ENCODE peak calls at places on chromosomes 5 and 9, in seven cellular contexts. D is fibroblast of lung, O is IMR-90, Z is OCI-LY7, B is neural progenitor cell, H is mammary epithelial cell, G is hepatocyte. A is an unnamed sample.

GRCh38 chr5:35081134-35081533 is 33.4 kb upstream of the AGXT2 start:
- DNase-seq in G (no peak), H (no peak), Z (no peak), O (no peak), D (no peak), B (no peak), A (no peak)

GRCh38 chr5:8247485-8247884 is 378.5 kb downstream of the MTRR start:
- DNase-seq in Z (no peak), O (peak; percentile 1), H (no peak), B (no peak), D (peak; percentile 24), G (no peak), A (no peak)

GRCh38 chr5:111755942-111756353 is 1.0 kb downstream of the NREP start:
- DNase-seq in Z (peak; percentile 45), D (peak; percentile 64), O (peak; percentile 67), H (no peak), B (peak; percentile 34), G (no peak), A (peak; percentile 50)

GRCh38 chr5:123945548-123945947 is 433.6 kb downstream of the CSNK1G3 start:
- DNase-seq in Z (no peak), G (no peak), B (no peak), O (no peak), D (no peak), H (no peak), A (no peak)

GRCh38 chr5:35415305-35415704 is 185.0 kb upstream of the PRLR start:
- DNase-seq in Z (no peak), G (no peak), O (no peak), D (no peak), H (no peak), B (no peak), A (no peak)

GRCh38 chr9:85453850-85454249 is 287.9 kb downstream of the AGTPBP1 start:
- DNase-seq in H (no peak), O (no peak), G (no peak), Z (no peak), D (no peak), B (no peak), A (no peak)

GRCh38 chr5:96344678-96345612 is 88.1 kb downstream of the PCSK1 start:
- DNase-seq in D (peak; percentile 92), G (peak; percentile 73), Z (peak; percentile 38), O (peak; percentile 86), B (peak; percentile 59), H (peak; percentile 49), A (peak; percentile 17)

GRCh38 chr5:134435525-134435924 is 23.8 kb upstream of the CDKN2AIPNL start:
- DNase-seq in D (peak; percentile 53), B (no peak), H (peak; percentile 96), O (peak; percentile 92), G (peak; percentile 52), Z (no peak), A (no peak)

GRCh38 chr9:133493428-133493827 is 14.5 kb upstream of the SLC2A6 start:
- DNase-seq in Z (no peak), O (no peak), B (no peak), G (no peak), D (no peak), H (no peak), A (peak; percentile 43)

GRCh38 chr5:150142800-150143724 is 12.6 kb downstream of the PDGFRB start:
- DNase-seq in H (peak; percentile 77), O (peak; percentile 98), D (peak; percentile 97), G (peak; percentile 81), Z (no peak), B (no peak), A (peak; percentile 93)

GRCh38 chr9:32986971-32987370 is 14.5 kb downstream of the APTX start:
- DNase-seq in D (no peak), H (peak; percentile 5), G (no peak), O (peak; percentile 17), B (no peak), Z (no peak), A (no peak)

GRCh38 chr5:82347213-82347947 is 69.2 kb upstream of the RPS23 start:
- DNase-seq in B (no peak), D (peak; percentile 80), G (peak; percentile 46), H (no peak), Z (no peak), O (peak; percentile 90), A (peak; percentile 72)

GRCh38 chr5:159409801-159410200 is 79.5 kb upstream of the IL12B start:
- DNase-seq in H (no peak), B (no peak), O (no peak), D (no peak), G (no peak), Z (no peak), A (no peak)

GRCh38 chr5:72363146-72363802 is 43.1 kb downstream of the PTCD2 start:
- DNase-seq in O (peak; percentile 87), H (peak; percentile 79), Z (no peak), G (no peak), D (peak; percentile 77), B (no peak), A (peak; percentile 80)

GRCh38 chr5:150778517-150779396 is at the start of gene SMIM3:
- DNase-seq in H (peak; percentile 72), G (peak; percentile 90), D (peak; percentile 75), B (peak; percentile 93), Z (no peak), O (peak; percentile 63), A (peak; percentile 88)

GRCh38 chr5:125148706-125149105 is 402.3 kb upstream of the ZNF608 start:
- DNase-seq in O (peak; percentile 28), B (no peak), G (no peak), H (no peak), D (peak; percentile 55), Z (no peak), A (no peak)

GRCh38 chr9:33158555-33159057 is 8.5 kb downstream of the B4GALT1 start:
- DNase-seq in Z (peak; percentile 28), G (no peak), H (no peak), O (no peak), D (no peak), B (no peak), A (no peak)

GRCh38 chr9:2150338-2150737 is 135.2 kb downstream of the SMARCA2 start:
- DNase-seq in Z (no peak), B (no peak), D (no peak), O (no peak), G (no peak), H (no peak), A (no peak)

GRCh38 chr9:26310294-26310693 is 582.3 kb downstream of the CAAP1 start:
- DNase-seq in D (peak; percentile 83), G (no peak), B (no peak), H (peak; percentile 47), O (peak; percentile 86), Z (no peak), A (no peak)

GRCh38 chr9:89536618-89537017 is 38.7 kb upstream of the SEMA4D start:
- DNase-seq in H (no peak), B (no peak), G (no peak), Z (no peak), D (no peak), O (no peak), A (no peak)

GRCh38 chr5:32042571-32042970 is 131.5 kb downstream of the GOLPH3 start:
- DNase-seq in D (no peak), B (peak; percentile 26), H (peak; percentile 71), G (no peak), O (no peak), Z (no peak), A (no peak)

GRCh38 chr5:146340260-146341081 is 1.8 kb downstream of the POU4F3 start:
- DNase-seq in O (peak; percentile 60), G (peak; percentile 80), D (peak; percentile 75), B (peak; percentile 92), Z (peak; percentile 4), H (peak; percentile 42), A (peak; percentile 96)

GRCh38 chr9:113572076-113572861 is 108.7 kb downstream of the RGS3 start:
- DNase-seq in B (no peak), H (no peak), O (no peak), D (no peak), Z (no peak), G (no peak), A (peak; percentile 68)

GRCh38 chr9:16871358-16872151 is 1.1 kb upstream of the BNC2 start:
- DNase-seq in D (peak; percentile 94), O (peak; percentile 88), H (peak; percentile 47), Z (no peak), G (peak; percentile 50), B (peak; percentile 67), A (peak; percentile 97)

GRCh38 chr9:37371565-37372464 is 50.7 kb upstream of the GRHPR start:
- DNase-seq in O (peak; percentile 58), H (no peak), Z (peak; percentile 70), B (no peak), G (peak; percentile 23), D (no peak), A (peak; percentile 88)

GRCh38 chr5:163496286-163496685 is 9.1 kb upstream of the MAT2B start:
- DNase-seq in H (peak; percentile 29), B (no peak), G (no peak), D (peak; percentile 1), Z (no peak), O (peak; percentile 47), A (peak; percentile 62)

GRCh38 chr9:9603345-9603744 is 1009.5 kb downstream of the PTPRD start:
- DNase-seq in H (no peak), D (no peak), G (no peak), B (no peak), O (no peak), Z (no peak), A (no peak)
- H3K4me2 ChIP-seq in H (no peak overlapping the region), D (no peak overlapping the region), G (no peak overlapping the region), B (no peak overlapping the region), O (no peak overlapping the region), Z (no peak overlapping the region), A (no peak overlapping the region)

GRCh38 chr9:114804504-114804903 is 1.3 kb downstream of the TNFSF15 start:
- DNase-seq in H (peak; percentile 74), Z (no peak), O (peak; percentile 84), D (peak; percentile 81), G (peak; percentile 81), B (no peak), A (peak; percentile 69)

GRCh38 chr9:114806571-114806970 is 732 bp upstream of the TNFSF15 start:
- DNase-seq in H (no peak), Z (no peak), O (no peak), B (no peak), D (no peak), G (peak; percentile 27), A (no peak)

GRCh38 chr9:114803459-114803858 is 2.4 kb downstream of the TNFSF15 start:
- DNase-seq in H (no peak), Z (no peak), G (no peak), O (no peak), B (no peak), D (no peak), A (no peak)

GRCh38 chr9:114805670-114806551 is at the start of gene TNFSF15:
- DNase-seq in B (peak; percentile 18), D (peak; percentile 15), G (peak; percentile 74), Z (peak; percentile 50), H (peak; percentile 82), O (peak; percentile 44), A (peak; percentile 41)

GRCh38 chr9:114803886-114804285 is 2.0 kb downstream of the TNFSF15 start:
- DNase-seq in Z (no peak), D (peak; percentile 63), H (no peak), O (peak; percentile 47), B (no peak), G (no peak), A (no peak)
- H3K4me2 ChIP-seq in Z (no peak overlapping the region), D (no peak overlapping the region), H (peak overlapping the region; percentile 86), O (no peak overlapping the region), B (peak overlapping the region; percentile 31), G (peak overlapping the region; percentile 73), A (peak overlapping the region; percentile 22)

GRCh38 chr9:129620669-129621295 is at the start of gene C9orf50:
- DNase-seq in O (no peak), G (no peak), D (no peak), Z (no peak), B (no peak), H (no peak), A (no peak)
- H3K4me2 ChIP-seq in O (peak within 1 kb of the TSS; percentile 56), G (peak within 1 kb of the TSS; percentile 99), D (peak within 1 kb of the TSS; percentile 85), Z (no peak within 1 kb of the TSS), B (peak within 1 kb of the TSS; percentile 79), H (peak within 1 kb of the TSS; percentile 98), A (peak within 1 kb of the TSS; percentile 76)

GRCh38 chr5:40027395-40027794 is 602.6 kb upstream of the DAB2 start:
- DNase-seq in H (peak; percentile 13), G (no peak), Z (no peak), B (no peak), D (no peak), O (no peak), A (no peak)
- H3K4me2 ChIP-seq in H (no peak overlapping the region), G (no peak overlapping the region), Z (no peak overlapping the region), B (no peak overlapping the region), D (no peak overlapping the region), O (no peak overlapping the region), A (no peak overlapping the region)

A was measured in osteoblast.